ENCODE peak calls at places on chromosomes 11 and 22, in four cellular contexts. M is neuronal stem cell, D is H9, A is mesendoderm. B is an unnamed sample.
A peak's percentile ranks its signal among the peaks of the same experiment; 100 is the strongest.

GRCh38 chr11:86740628-86741488 is 59.5 kb upstream of the PRSS23 start:
- DNase-seq in M (peak; percentile 49), D (peak; percentile 74), A (peak; percentile 98), B (peak; percentile 98)

GRCh38 chr22:19480173-19480568 is 451 bp downstream of the CDC45 start:
- DNase-seq in M (no peak), A (no peak), D (no peak), B (no peak)

GRCh38 chr11:134683860-134684259 is 271.8 kb upstream of the B3GAT1 start:
- DNase-seq in A (no peak), D (no peak), M (no peak), B (no peak)

GRCh38 chr11:126782810-126783209 is 217.8 kb downstream of the KIRREL3 start:
- DNase-seq in M (no peak), A (no peak), D (no peak), B (no peak)

GRCh38 chr11:45102810-45103621 is 43.4 kb upstream of the PRDM11 start:
- DNase-seq in M (peak; percentile 77), D (peak; percentile 72), A (peak; percentile 69), B (peak; percentile 88)

GRCh38 chr11:35714882-35715612 is 52.5 kb downstream of the TRIM44 start:
- DNase-seq in D (no peak), M (no peak), A (peak; percentile 2), B (peak; percentile 76)

GRCh38 chr11:127919206-127920000 is 668.0 kb downstream of the ETS1 start:
- DNase-seq in A (no peak), M (no peak), D (no peak), B (peak; percentile 87)

GRCh38 chr11:124807201-124807600 is 7.0 kb upstream of the MSANTD2 start:
- DNase-seq in D (no peak), A (no peak), M (no peak), B (no peak)

GRCh38 chr11:120482149-120482548 is 29.4 kb upstream of the GRIK4 start:
- DNase-seq in D (no peak), M (no peak), A (no peak), B (peak; percentile 39)

GRCh38 chr11:132704796-132705375 is 827.4 kb downstream of the OPCML start:
- DNase-seq in A (no peak), D (no peak), M (no peak), B (no peak)

GRCh38 chr11:27618591-27618990 is 81.7 kb downstream of the BDNF start:
- DNase-seq in A (no peak), M (no peak), D (no peak), B (no peak)

GRCh38 chr11:28833670-28834069 is 725.5 kb downstream of the METTL15 start:
- DNase-seq in M (no peak), D (no peak), A (peak; percentile 56), B (peak; percentile 99)

GRCh38 chr11:60315866-60316265 is 11.2 kb upstream of the MS4A6E start:
- DNase-seq in D (no peak), A (no peak), M (peak; percentile 35), B (no peak)

GRCh38 chr11:39745401-39745800 is 1714.1 kb downstream of the LRRC4C start:
- DNase-seq in D (no peak), A (no peak), M (no peak), B (no peak)

GRCh38 chr22:30208631-30209603 is 37.6 kb downstream of the LIF start:
- DNase-seq in A (peak; percentile 53), D (no peak), M (no peak), B (peak; percentile 97)

GRCh38 chr11:111514216-111515031 is at the start of gene HOATZ:
- DNase-seq in M (peak; percentile 68), D (peak; percentile 83), A (peak; percentile 91), B (no peak)

GRCh38 chr11:117396970-117397369 is 69.3 kb downstream of the CEP164 start:
- DNase-seq in A (no peak), D (no peak), M (no peak), B (no peak)

GRCh38 chr11:36222755-36223635 is 66.2 kb downstream of the COMMD9 start:
- DNase-seq in D (no peak), M (no peak), A (no peak), B (peak; percentile 38)

GRCh38 chr11:66546966-66547661 is 411 bp downstream of the ACTN3 start:
- DNase-seq in D (no peak), M (peak; percentile 29), A (peak; percentile 38), B (no peak)

GRCh38 chr11:77130763-77131513 is 2.9 kb downstream of the MYO7A start:
- DNase-seq in M (no peak), D (no peak), A (no peak), B (peak; percentile 27)

GRCh38 chr11:114102993-114103896 is 43.7 kb downstream of the ZBTB16 start:
- DNase-seq in D (no peak), A (no peak), M (no peak), B (no peak)

GRCh38 chr11:73565804-73566203 is 32.1 kb downstream of the FAM168A start:
- DNase-seq in A (no peak), M (no peak), D (no peak), B (no peak)

GRCh38 chr22:22848364-22848866 is 39.2 kb upstream of the IGLL5 start:
- DNase-seq in M (peak; percentile 41), D (peak; percentile 79), A (peak; percentile 65), B (peak; percentile 31)

GRCh38 chr11:7892751-7893356 is 38.2 kb downstream of the OR10A6 start:
- DNase-seq in A (peak; percentile 75), D (no peak), M (peak; percentile 35), B (peak; percentile 74)

GRCh38 chr22:19675428-19675827 is 38.9 kb upstream of the SEPTIN5 start:
- DNase-seq in D (no peak), M (no peak), A (no peak), B (no peak)

GRCh38 chr11:92122561-92122960 is 102.1 kb upstream of the FAT3 start:
- DNase-seq in M (no peak), D (no peak), A (no peak), B (no peak)

GRCh38 chr11:116079580-116079979 is 575.4 kb upstream of the CADM1 start:
- DNase-seq in M (no peak), D (no peak), A (no peak), B (no peak)

GRCh38 chr22:23231471-23232093 is 51.3 kb downstream of the BCR start:
- DNase-seq in A (no peak), D (no peak), M (no peak), B (no peak)

GRCh38 chr11:74325649-74326645 is 14.5 kb upstream of the P4HA3 start:
- DNase-seq in D (no peak), M (no peak), A (no peak), B (peak; percentile 94)

GRCh38 chr11:22635689-22636088 is 10.1 kb upstream of the FANCF start:
- DNase-seq in A (peak; percentile 21), D (peak; percentile 32), M (no peak), B (no peak)
- H4K8ac ChIP-seq in A (no peak overlapping the region), D (no peak overlapping the region), M (no peak overlapping the region), B (no peak overlapping the region)

GRCh38 chr11:82556210-82556609 is 177.5 kb downstream of the FAM181B start:
- DNase-seq in M (no peak), A (no peak), D (no peak), B (no peak)
- H4K8ac ChIP-seq in M (no peak overlapping the region), A (no peak overlapping the region), D (no peak overlapping the region), B (no peak overlapping the region)

GRCh38 chr22:48253573-48253972 is 1491.1 kb downstream of the TBC1D22A start:
- DNase-seq in A (no peak), D (no peak), M (no peak), B (no peak)
- H4K8ac ChIP-seq in A (no peak overlapping the region), D (no peak overlapping the region), M (no peak overlapping the region), B (no peak overlapping the region)

GRCh38 chr11:12723410-12724297 is 49.4 kb downstream of the TEAD1 start:
- DNase-seq in M (no peak), A (peak; percentile 95), D (no peak), B (peak; percentile 45)
- H4K8ac ChIP-seq in M (no peak overlapping the region), A (no peak overlapping the region), D (no peak overlapping the region), B (peak overlapping the region; percentile 32)

GRCh38 chr22:28442951-28443876 is 236.4 kb downstream of the TTC28 start:
- DNase-seq in A (peak; percentile 91), M (peak; percentile 39), D (peak; percentile 79), B (peak; percentile 76)
- H4K8ac ChIP-seq in A (no peak overlapping the region), M (no peak overlapping the region), D (no peak overlapping the region), B (peak overlapping the region; percentile 87)

GRCh38 chr22:32880531-32880905 is 79.0 kb downstream of the TIMP3 start:
- DNase-seq in M (no peak), A (no peak), D (no peak), B (no peak)
- H4K8ac ChIP-seq in M (no peak overlapping the region), A (no peak overlapping the region), D (no peak overlapping the region), B (no peak overlapping the region)

GRCh38 chr11:2137202-2138071 is 1.8 kb downstream of the IGF2 start:
- DNase-seq in D (peak; percentile 86), M (peak; percentile 80), A (peak; percentile 72), B (peak; percentile 48)
- H4K8ac ChIP-seq in D (no peak overlapping the region), M (no peak overlapping the region), A (no peak overlapping the region), B (peak overlapping the region; percentile 57)

GRCh38 chr11:118437046-118437735 is 899 bp downstream of the KMT2A start:
- DNase-seq in D (peak; percentile 56), M (peak; percentile 54), A (peak; percentile 85), B (peak; percentile 35)
- H4K8ac ChIP-seq in D (no peak overlapping the region), M (no peak overlapping the region), A (no peak overlapping the region), B (peak overlapping the region; percentile 32)